ENCODE peak calls at places on chromosomes 16 and 17, in eight cellular contexts. O is aorta; C is CD4-positive, alpha-beta memory T cell; X is mesendoderm; Y is small intestine; Z is K562; A is CD8-positive, alpha-beta memory T cell; F is mesenchymal stem cell. K is an unnamed sample.
A peak's percentile ranks its signal among the peaks of the same experiment; 100 is the strongest.

GRCh38 chr16:20380782-20381181 is 23.8 kb downstream of the PDILT start:
- DNase-seq in O (no peak), C (no peak), X (no peak), Y (no peak), Z (no peak), A (no peak), F (no peak), K (no peak)

GRCh38 chr17:49031965-49032928 is 35.1 kb downstream of the IGF2BP1 start:
- DNase-seq in O (no peak), C (peak; percentile 56), X (peak; percentile 95), Y (peak; percentile 73), Z (peak; percentile 75), A (peak; percentile 52), F (peak; percentile 89), K (peak; percentile 51)

GRCh38 chr16:66382966-66383299 is 16.4 kb downstream of the CDH5 start:
- DNase-seq in O (no peak), C (no peak), X (peak; percentile 96), Y (no peak), Z (no peak), A (no peak), F (peak; percentile 80), K (no peak)

GRCh38 chr17:48779421-48779820 is 37.6 kb downstream of the TTLL6 start:
- DNase-seq in O (no peak), C (no peak), X (no peak), Y (no peak), Z (no peak), A (no peak), F (no peak), K (no peak)

GRCh38 chr17:70130274-70130673 is 39.1 kb upstream of the KCNJ2 start:
- DNase-seq in O (no peak), C (no peak), X (no peak), Y (no peak), Z (no peak), A (no peak), F (no peak), K (no peak)

GRCh38 chr17:74373838-74374606 is 6.7 kb downstream of the GPR142 start:
- DNase-seq in O (no peak), C (no peak), X (no peak), Y (peak; percentile 92), Z (no peak), A (no peak), F (peak; percentile 2), K (no peak)

GRCh38 chr17:43330876-43331639 is 67.7 kb upstream of the ARL4D start:
- DNase-seq in O (no peak), C (no peak), X (no peak), Y (no peak), Z (no peak), A (no peak), F (no peak), K (no peak)

GRCh38 chr16:30747331-30747730 is 894 bp upstream of the PHKG2 start:
- DNase-seq in O (no peak), C (no peak), X (no peak), Y (peak; percentile 62), Z (no peak), A (no peak), F (no peak), K (no peak)

GRCh38 chr16:8655184-8655717 is 19.2 kb upstream of the ABAT start:
- DNase-seq in O (no peak), C (no peak), X (peak; percentile 62), Y (peak; percentile 48), Z (peak; percentile 22), A (no peak), F (peak; percentile 11), K (no peak)

GRCh38 chr16:53090591-53091507 is 36.1 kb downstream of the CHD9 start:
- DNase-seq in O (peak; percentile 94), C (no peak), X (peak; percentile 74), Y (no peak), Z (no peak), A (no peak), F (peak; percentile 57), K (peak; percentile 72)

GRCh38 chr17:2780931-2781454 is 15.2 kb upstream of the RAP1GAP2 start:
- DNase-seq in O (no peak), C (no peak), X (no peak), Y (no peak), Z (no peak), A (no peak), F (no peak), K (no peak)

GRCh38 chr17:49629447-49629846 is 48.5 kb downstream of the SPOP start:
- DNase-seq in O (no peak), C (no peak), X (no peak), Y (no peak), Z (no peak), A (no peak), F (no peak), K (no peak)

GRCh38 chr16:10616395-10616743 is 36.0 kb upstream of the EMP2 start:
- DNase-seq in O (no peak), C (no peak), X (no peak), Y (no peak), Z (no peak), A (no peak), F (no peak), K (no peak)

GRCh38 chr16:24381470-24382118 is 125.5 kb downstream of the CACNG3 start:
- DNase-seq in O (no peak), C (no peak), X (no peak), Y (no peak), Z (no peak), A (no peak), F (no peak), K (no peak)

GRCh38 chr17:34582185-34582900 is 3.0 kb downstream of the TMEM132E start:
- DNase-seq in O (no peak), C (no peak), X (no peak), Y (no peak), Z (no peak), A (no peak), F (no peak), K (no peak)

GRCh38 chr17:27906623-27907022 is 13.5 kb upstream of the LYRM9 start:
- DNase-seq in O (no peak), C (no peak), X (no peak), Y (no peak), Z (no peak), A (no peak), F (no peak), K (no peak)

DNA sequence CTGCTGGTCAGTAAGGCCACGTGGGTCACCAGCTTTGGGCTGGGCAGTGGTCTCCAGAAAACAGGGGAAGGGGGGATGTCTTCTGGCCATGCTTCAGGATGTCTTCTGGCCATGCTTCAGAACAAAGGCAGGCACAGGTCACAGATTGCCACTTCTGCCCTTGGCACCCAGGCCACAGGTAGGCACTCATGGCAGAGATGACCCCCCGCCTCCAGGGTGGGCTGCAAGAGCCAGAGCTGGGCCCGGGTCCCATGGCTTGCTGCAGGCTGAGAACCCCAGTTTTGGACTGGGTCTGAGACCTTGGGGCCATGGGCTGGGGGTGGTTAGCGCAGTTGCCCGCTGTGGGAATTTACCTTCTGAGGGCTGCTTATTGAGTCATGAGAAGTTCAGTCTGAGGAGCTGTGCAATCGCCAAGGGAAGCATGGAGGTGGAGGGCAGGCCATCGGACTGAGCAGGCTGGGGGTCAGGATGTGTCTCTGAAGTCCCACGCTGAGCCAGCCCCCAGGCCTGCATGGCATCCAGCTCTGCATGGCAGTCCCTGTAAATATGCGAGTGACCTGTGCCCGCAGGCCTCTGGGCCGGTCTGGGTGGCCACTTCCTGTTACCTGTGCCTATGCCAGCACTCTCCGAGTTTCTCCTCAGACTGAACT is 1.6 kb downstream of the ANKRD13B start:
- DNase-seq in O (no peak), C (no peak), X (no peak), Y (no peak), Z (no peak), A (no peak), F (no peak), K (no peak)
- H3K27me3 ChIP-seq in O (no peaks in the 10 kb centered on the region), C (no peaks in the 10 kb centered on the region), X (no peaks in the 10 kb centered on the region), Y (no peaks in the 10 kb centered on the region), Z (no peaks in the 10 kb centered on the region), A (no peaks in the 10 kb centered on the region), F (no peaks in the 10 kb centered on the region), K (no peaks in the 10 kb centered on the region)

GRCh38 chr17:30920282-30920681 is 1.5 kb upstream of the ADAP2 start:
- DNase-seq in O (no peak), C (no peak), X (peak; percentile 66), Y (no peak), Z (no peak), A (no peak), F (peak; percentile 80), K (no peak)
- H3K27me3 ChIP-seq in O (peaks cover 2% of the 10 kb centered on the region), C (peaks cover 15% of the 10 kb centered on the region), X (peaks cover 22% of the 10 kb centered on the region), Y (peaks cover 15% of the 10 kb centered on the region), Z (peaks cover 37% of the 10 kb centered on the region), A (peaks cover 6% of the 10 kb centered on the region), F (no peaks in the 10 kb centered on the region), K (no peaks in the 10 kb centered on the region)

DNA sequence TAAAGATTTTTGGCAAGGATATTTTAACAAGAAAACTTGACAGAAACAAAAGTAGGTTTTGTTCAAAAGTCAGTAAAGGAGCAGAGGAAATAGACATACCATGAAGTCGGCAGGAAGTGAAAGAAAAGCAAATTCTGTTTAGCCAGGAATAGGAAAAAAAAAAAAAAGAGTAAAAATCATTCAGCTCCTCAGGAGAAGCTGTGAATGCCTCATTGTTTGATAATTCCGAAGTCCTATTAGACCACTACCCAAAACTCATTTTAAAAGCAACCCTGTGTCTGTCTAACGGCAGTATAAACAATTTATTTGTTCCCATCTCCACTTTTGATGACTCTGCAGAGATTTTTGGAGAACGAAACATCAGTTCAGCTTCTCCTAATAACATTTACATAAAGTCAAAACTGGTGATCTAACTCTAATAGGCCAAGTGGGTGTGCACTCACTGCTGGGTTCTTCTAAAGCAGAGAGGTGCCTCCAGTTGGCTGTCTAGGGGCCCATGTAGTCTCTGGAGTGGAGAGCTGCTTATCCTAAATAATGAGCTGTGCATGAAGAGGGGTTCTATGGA is 34.9 kb downstream of the TEKT3 start:
- DNase-seq in O (no peak), C (no peak), X (no peak), Y (no peak), Z (no peak), A (no peak), F (peak; percentile 22), K (no peak)
- H3K27me3 ChIP-seq in O (no peaks in the 10 kb centered on the region), C (no peaks in the 10 kb centered on the region), X (no peaks in the 10 kb centered on the region), Y (no peaks in the 10 kb centered on the region), Z (peaks cover 18% of the 10 kb centered on the region), A (no peaks in the 10 kb centered on the region), F (no peaks in the 10 kb centered on the region), K (no peaks in the 10 kb centered on the region)

DNA sequence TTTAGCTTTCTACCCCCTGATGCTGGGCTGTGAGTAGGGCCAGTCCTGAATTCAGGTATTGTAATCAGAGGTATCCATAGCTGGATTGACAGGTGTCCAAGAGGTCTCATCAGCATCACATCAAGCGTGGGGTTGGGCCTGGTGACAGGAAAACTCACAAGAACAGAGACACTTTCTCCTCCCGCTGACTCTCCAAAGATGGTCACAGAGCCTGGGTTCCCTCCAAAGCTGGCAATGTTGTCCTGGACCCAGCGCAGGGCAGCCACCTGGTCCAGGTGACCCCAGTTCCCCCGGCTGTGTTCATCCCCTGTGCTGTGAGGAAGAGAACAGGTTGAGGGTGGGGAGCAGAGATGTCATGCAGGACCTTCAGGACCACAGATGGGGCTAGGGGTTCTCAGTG is 11.7 kb downstream of the CES1 start:
- DNase-seq in O (no peak), C (no peak), X (no peak), Y (no peak), Z (no peak), A (no peak), F (no peak), K (no peak)
- H3K27me3 ChIP-seq in O (no peaks in the 10 kb centered on the region), C (no peaks in the 10 kb centered on the region), X (no peaks in the 10 kb centered on the region), Y (no peaks in the 10 kb centered on the region), Z (peaks cover 7% of the 10 kb centered on the region), A (no peaks in the 10 kb centered on the region), F (no peaks in the 10 kb centered on the region), K (no peaks in the 10 kb centered on the region)

GRCh38 chr16:75196826-75197225 is 10.1 kb downstream of the CTRB2 start:
- DNase-seq in O (no peak), C (no peak), X (no peak), Y (no peak), Z (no peak), A (no peak), F (no peak), K (no peak)
- H3K27me3 ChIP-seq in O (no peaks in the 10 kb centered on the region), C (no peaks in the 10 kb centered on the region), X (no peaks in the 10 kb centered on the region), Y (no peaks in the 10 kb centered on the region), Z (peaks cover 49% of the 10 kb centered on the region), A (no peaks in the 10 kb centered on the region), F (peaks cover 22% of the 10 kb centered on the region), K (no peaks in the 10 kb centered on the region)

GRCh38 chr17:7825206-7825980 is 8.6 kb upstream of the KDM6B start:
- DNase-seq in O (peak; percentile 41), C (no peak), X (no peak), Y (no peak), Z (no peak), A (no peak), F (peak; percentile 24), K (no peak)
- H3K27me3 ChIP-seq in O (no peaks in the 10 kb centered on the region), C (no peaks in the 10 kb centered on the region), X (no peaks in the 10 kb centered on the region), Y (no peaks in the 10 kb centered on the region), Z (peaks cover 32% of the 10 kb centered on the region), A (peaks cover 2% of the 10 kb centered on the region), F (peaks cover 36% of the 10 kb centered on the region), K (no peaks in the 10 kb centered on the region)